ENCODE peak calls at places on chromosome 19, in six cellular contexts. R, L, Z, I, Q and A are unnamed samples.

GRCh38 chr19:55554749-55555152 is 9.4 kb upstream of the SBK3 start:
- DNase-seq in R (no peak), L (no peak), Z (no peak), I (no peak), Q (no peak), A (no peak)

GRCh38 chr19:58091251-58091995 is 6.6 kb downstream of the ZSCAN18 start:
- DNase-seq in R (no peak), L (no peak), Z (no peak), I (no peak), Q (no peak), A (no peak)

GRCh38 chr19:44540736-44541135 is 11.3 kb upstream of the CEACAM20 start:
- DNase-seq in R (no peak), L (no peak), Z (no peak), I (no peak), Q (no peak), A (no peak)

GRCh38 chr19:28020631-28021315 is 1192.2 kb downstream of the UQCRFS1 start:
- DNase-seq in R (no peak), L (no peak), Z (no peak), I (no peak), Q (no peak), A (no peak)

GRCh38 chr19:14347999-14348889 is 33.0 kb upstream of the ADGRE5 start:
- DNase-seq in R (no peak), L (peak; percentile 60), Z (peak; percentile 73), I (peak; percentile 75), Q (peak; percentile 56), A (peak; percentile 72)

GRCh38 chr19:38733241-38733492 is 11.1 kb downstream of the CAPN12 start:
- DNase-seq in R (no peak), L (no peak), Z (peak; percentile 31), I (no peak), Q (no peak), A (no peak)

GRCh38 chr19:53157601-53158000 is 1.3 kb downstream of the ZNF347 start:
- DNase-seq in R (peak; percentile 13), L (peak; percentile 11), Z (no peak), I (no peak), Q (no peak), A (no peak)

GRCh38 chr19:50906217-50906616 is 5.0 kb downstream of the KLK4 start:
- DNase-seq in R (no peak), L (peak; percentile 50), Z (peak; percentile 32), I (no peak), Q (peak; percentile 4), A (no peak)

GRCh38 chr19:45307361-45307760 is 15.3 kb downstream of the CKM start:
- DNase-seq in R (no peak), L (no peak), Z (no peak), I (no peak), Q (no peak), A (no peak)

GRCh38 chr19:9836021-9836420 is 903 bp downstream of the PIN1 start:
- DNase-seq in R (peak; percentile 43), L (no peak), Z (no peak), I (no peak), Q (no peak), A (no peak)

GRCh38 chr19:6890938-6891337 is 3.6 kb downstream of the ADGRE1 start:
- DNase-seq in R (no peak), L (no peak), Z (no peak), I (no peak), Q (no peak), A (no peak)

GRCh38 chr19:47266401-47266885 is 8.2 kb upstream of the INAFM1 start:
- DNase-seq in R (no peak), L (no peak), Z (no peak), I (no peak), Q (no peak), A (no peak)

GRCh38 chr19:46739290-46739771 is 6.5 kb upstream of the FKRP start:
- DNase-seq in R (no peak), L (no peak), Z (no peak), I (peak; percentile 82), Q (no peak), A (no peak)

GRCh38 chr19:44903602-44904425 is 1.8 kb upstream of the APOE start:
- DNase-seq in R (peak; percentile 49), L (peak; percentile 71), Z (peak; percentile 79), I (peak; percentile 78), Q (peak; percentile 64), A (peak; percentile 85)

GRCh38 chr19:19860756-19861390 is 4.8 kb upstream of the ZNF253 start:
- DNase-seq in R (no peak), L (peak; percentile 84), Z (no peak), I (no peak), Q (peak; percentile 60), A (peak; percentile 13)

GRCh38 chr19:4721196-4721595 is 2.4 kb downstream of the DPP9 start:
- DNase-seq in R (no peak), L (no peak), Z (no peak), I (no peak), Q (no peak), A (no peak)

GRCh38 chr19:7916137-7916907 is 1.7 kb downstream of the TGFBR3L start:
- DNase-seq in R (no peak), L (no peak), Z (no peak), I (no peak), Q (peak; percentile 60), A (peak; percentile 69)

GRCh38 chr19:38736036-38736412 is 8.2 kb downstream of the CAPN12 start:
- DNase-seq in R (no peak), L (no peak), Z (peak; percentile 57), I (peak; percentile 51), Q (peak; percentile 66), A (peak; percentile 72)

DNA sequence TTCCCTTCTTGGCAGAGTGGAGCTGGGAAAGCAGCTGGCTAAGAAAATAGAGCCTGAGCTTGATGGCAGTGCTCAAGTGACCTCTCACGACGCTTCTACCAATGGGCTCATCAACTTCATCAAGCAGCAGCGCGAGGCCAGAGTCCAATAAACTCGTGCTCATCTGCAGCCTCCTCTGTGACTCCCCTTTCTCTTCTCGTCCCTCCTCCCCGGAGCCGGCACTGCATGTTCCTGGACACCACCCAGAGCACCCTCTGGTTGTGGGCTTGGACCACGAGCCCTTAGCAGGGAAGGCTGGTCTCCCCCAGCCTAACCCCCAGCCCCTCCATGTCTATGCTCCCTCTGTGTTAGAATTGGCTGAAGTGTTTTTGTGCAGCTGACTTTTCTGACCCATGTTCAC is 4.3 kb upstream of the PDCD2L start:
- DNase-seq in R (no peak), L (no peak), Z (no peak), I (no peak), Q (no peak), A (no peak)
- H3K36me3 ChIP-seq in R (peaks cover 51% of the 10 kb centered on the region), L (peaks cover 53% of the 10 kb centered on the region), Z (peaks cover 8% of the 10 kb centered on the region), I (peaks cover 28% of the 10 kb centered on the region), Q (peaks cover 8% of the 10 kb centered on the region), A (peaks cover 20% of the 10 kb centered on the region)

GRCh38 chr19:932647-933552 is 7.1 kb downstream of the ARID3A start:
- DNase-seq in R (peak; percentile 94), L (no peak), Z (peak; percentile 61), I (peak; percentile 81), Q (no peak), A (peak; percentile 72)
- H3K4me3 ChIP-seq in R (peak overlapping the region; percentile 19), L (no peak overlapping the region), Z (no peak overlapping the region), I (peak overlapping the region; percentile 26), Q (peak overlapping the region; percentile 8), A (no peak overlapping the region)

DNA sequence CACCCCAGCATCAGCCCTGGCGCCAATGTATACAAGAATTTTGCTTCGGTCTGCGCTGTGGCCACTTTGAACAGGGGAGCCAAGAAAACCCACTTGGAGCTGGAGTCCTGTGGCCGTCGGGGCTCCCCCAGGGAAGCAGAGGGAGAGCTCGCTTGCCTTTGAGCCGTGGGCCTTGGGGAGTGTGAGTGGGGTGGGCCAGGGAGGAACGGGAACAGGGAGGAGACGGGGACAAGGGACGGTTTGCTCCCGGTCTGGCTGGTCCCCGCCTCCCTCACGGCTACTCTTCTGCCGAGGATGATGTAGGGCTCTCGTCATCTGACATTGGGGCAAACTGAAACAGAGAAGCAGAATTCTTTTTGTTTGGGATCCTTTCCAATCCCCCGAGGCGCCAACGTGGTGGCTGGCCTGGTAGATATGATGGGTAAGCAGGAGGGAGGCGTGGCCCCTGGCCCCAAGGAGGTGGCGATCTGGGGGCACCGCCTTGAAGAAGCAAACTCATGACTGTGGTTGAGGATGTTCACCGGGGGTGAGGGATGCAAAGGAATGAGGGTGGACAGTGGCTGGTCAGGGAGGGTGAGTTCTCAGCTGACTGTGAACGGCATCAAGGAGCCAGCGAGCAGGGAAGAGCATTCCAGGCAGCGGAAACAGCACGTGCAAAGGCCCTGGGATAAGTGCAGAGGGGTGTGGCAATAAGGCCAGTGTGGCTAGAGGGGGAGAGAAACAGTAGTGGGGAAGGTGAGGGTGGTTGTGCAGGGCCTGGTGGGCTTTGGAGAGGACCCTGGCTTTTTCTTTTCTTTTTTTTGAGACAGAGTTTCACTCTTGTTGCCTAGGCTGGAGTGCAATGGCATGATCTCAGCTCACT is 10.9 kb upstream of the SPC24 start:
- DNase-seq in R (no peak), L (no peak), Z (no peak), I (peak; percentile 64), Q (no peak), A (peak; percentile 64)
- H3K36me3 ChIP-seq in R (peaks cover 57% of the 10 kb centered on the region), L (peaks cover 50% of the 10 kb centered on the region), Z (no peaks in the 10 kb centered on the region), I (peaks cover 39% of the 10 kb centered on the region), Q (no peaks in the 10 kb centered on the region), A (no peaks in the 10 kb centered on the region)

DNA sequence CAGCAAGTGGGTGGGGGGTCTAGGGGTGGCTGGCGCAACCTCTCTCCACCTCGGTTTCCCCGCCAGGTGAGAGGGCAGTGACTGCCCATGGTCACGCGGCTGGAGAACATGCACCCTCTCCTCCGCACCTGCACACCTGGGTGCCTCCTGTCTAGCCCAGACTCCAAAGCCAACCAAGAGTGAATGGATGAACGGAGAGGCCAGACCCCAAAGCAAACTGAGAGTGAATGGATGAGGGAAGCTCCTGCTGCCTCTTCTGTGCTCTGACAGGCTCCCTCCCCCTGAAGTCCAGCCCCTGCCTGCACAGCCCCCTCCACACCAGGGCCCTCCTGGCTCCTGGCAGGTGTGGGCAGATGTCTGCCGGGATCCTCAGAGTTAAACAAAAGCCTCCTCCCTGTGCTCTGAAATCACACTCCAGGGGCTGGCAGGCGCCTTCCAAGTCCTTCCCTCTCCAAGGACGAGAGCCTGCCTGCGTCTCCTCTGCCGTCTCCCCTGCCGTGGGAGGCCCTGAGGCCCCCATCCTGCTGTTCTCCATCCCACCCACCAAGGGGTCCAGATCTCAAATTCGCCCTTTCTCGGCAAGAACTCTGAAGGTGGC is 2.2 kb downstream of the SBNO2 start:
- DNase-seq in R (no peak), L (no peak), Z (no peak), I (no peak), Q (no peak), A (no peak)
- H3K4me3 ChIP-seq in R (peak overlapping the region; percentile 92), L (peak overlapping the region; percentile 90), Z (peak overlapping the region; percentile 90), I (peak overlapping the region; percentile 83), Q (no peak overlapping the region), A (no peak overlapping the region)